ENCODE peak calls at places on chromosomes 6 and 20, in five cellular contexts. U, T, N, K and W are unnamed samples.

GRCh38 chr6:108531332-108531731 is 29.4 kb upstream of the FOXO3 start:
- DNase-seq in K (no peak), T (no peak), N (no peak), U (no peak), W (no peak)

GRCh38 chr20:23094213-23094896 is 8.2 kb upstream of the CD93 start:
- DNase-seq in U (no peak), K (no peak), T (no peak), N (no peak), W (no peak)

GRCh38 chr6:137861550-137862337 is 5.3 kb upstream of the TNFAIP3 start:
- DNase-seq in T (no peak), N (no peak), U (no peak), K (no peak), W (no peak)

GRCh38 chr6:105178110-105178509 is 1.7 kb downstream of the POPDC3 start:
- DNase-seq in N (no peak), K (no peak), U (no peak), T (no peak), W (no peak)

GRCh38 chr6:33856655-33857054 is 52.9 kb upstream of the MLN start:
- DNase-seq in T (no peak), K (no peak), U (peak), N (no peak), W (no peak)

GRCh38 chr6:38603492-38603891 is 36.2 kb downstream of the BTBD9 start:
- DNase-seq in N (no peak), T (no peak), K (no peak), U (no peak), W (no peak)

GRCh38 chr20:18225652-18226051 is 62.7 kb upstream of the ZNF133 start:
- DNase-seq in T (no peak), N (no peak), U (no peak), K (no peak), W (no peak)

GRCh38 chr6:27837636-27838512 is 74.3 kb downstream of the OR2B2 start:
- DNase-seq in K (no peak), T (peak), N (peak), U (peak), W (peak)